ENCODE peak calls at places on chromosomes 7 and 10, in seven cellular contexts. One of them, this sample, is unnamed. For H3K9me3, the result is how much of the 10 kb centered on the place peaks cover.

GRCh38 chr10:76333801-76334200 is 902.4 kb downstream of the LRMDA start:
- DNase-seq in A549: no peak
- DNase-seq in stomach: no peak
- DNase-seq in ovary: no peak
- DNase-seq in transverse colon: no peak
- DNase-seq in HepG2: no peak
- DNase-seq in SK-N-SH: no peak
- DNase-seq in this sample: no peak

GRCh38 chr10:88209231-88209630 is 345.8 kb downstream of the PTEN start:
- DNase-seq in A549: no peak
- DNase-seq in stomach: no peak
- DNase-seq in ovary: no peak
- DNase-seq in transverse colon: no peak
- DNase-seq in HepG2: no peak
- DNase-seq in SK-N-SH: no peak
- DNase-seq in this sample: no peak

GRCh38 chr10:61153766-61154165 is 209.8 kb upstream of the RHOBTB1 start:
- DNase-seq in A549: no peak
- DNase-seq in stomach: no peak
- DNase-seq in ovary: no peak
- DNase-seq in transverse colon: no peak
- DNase-seq in HepG2: no peak
- DNase-seq in SK-N-SH: no peak
- DNase-seq in this sample: no peak

GRCh38 chr10:110977662-110978061 is 58.3 kb downstream of the SHOC2 start:
- DNase-seq in A549: no peak
- DNase-seq in stomach: no peak
- DNase-seq in ovary: no peak
- DNase-seq in transverse colon: no peak
- DNase-seq in HepG2: no peak
- DNase-seq in SK-N-SH: no peak
- DNase-seq in this sample: no peak

GRCh38 chr10:32000937-32001336 is 55.3 kb downstream of the KIF5B start:
- DNase-seq in A549: no peak
- DNase-seq in stomach: no peak
- DNase-seq in ovary: no peak
- DNase-seq in transverse colon: no peak
- DNase-seq in HepG2: no peak
- DNase-seq in SK-N-SH: no peak
- DNase-seq in this sample: no peak

GRCh38 chr7:13979671-13980438 is 9.6 kb downstream of the ETV1 start:
- DNase-seq in A549: no peak
- DNase-seq in stomach: no peak
- DNase-seq in ovary: no peak
- DNase-seq in transverse colon: no peak
- DNase-seq in HepG2: no peak
- DNase-seq in SK-N-SH: no peak
- DNase-seq in this sample: no peak

GRCh38 chr7:132656846-132657776 is 80.8 kb upstream of the PLXNA4 start:
- DNase-seq in A549: peak
- DNase-seq in stomach: no peak
- DNase-seq in ovary: no peak
- DNase-seq in transverse colon: no peak
- DNase-seq in HepG2: no peak
- DNase-seq in SK-N-SH: peak
- DNase-seq in this sample: no peak

GRCh38 chr10:101063162-101063525 is 1.4 kb downstream of the KAZALD1 start:
- DNase-seq in A549: no peak
- DNase-seq in stomach: no peak
- DNase-seq in ovary: no peak
- DNase-seq in transverse colon: no peak
- DNase-seq in HepG2: no peak
- DNase-seq in SK-N-SH: no peak
- DNase-seq in this sample: no peak

GRCh38 chr7:36760856-36761762 is 36.8 kb upstream of the AOAH start:
- DNase-seq in A549: no peak
- DNase-seq in stomach: no peak
- DNase-seq in ovary: no peak
- DNase-seq in transverse colon: no peak
- DNase-seq in HepG2: peak
- DNase-seq in SK-N-SH: no peak
- DNase-seq in this sample: no peak

GRCh38 chr10:29420744-29421143 is 131.9 kb downstream of the LYZL1 start:
- DNase-seq in A549: no peak
- DNase-seq in stomach: no peak
- DNase-seq in ovary: no peak
- DNase-seq in transverse colon: no peak
- DNase-seq in HepG2: no peak
- DNase-seq in SK-N-SH: no peak
- DNase-seq in this sample: no peak

GRCh38 chr7:30852744-30853288 is 58.8 kb upstream of the AQP1 start:
- DNase-seq in A549: no peak
- DNase-seq in stomach: no peak
- DNase-seq in ovary: no peak
- DNase-seq in transverse colon: no peak
- DNase-seq in HepG2: no peak
- DNase-seq in SK-N-SH: no peak
- DNase-seq in this sample: no peak

GRCh38 chr10:60172363-60172990 is 217.2 kb downstream of the ANK3 start:
- DNase-seq in A549: no peak
- DNase-seq in stomach: no peak
- DNase-seq in ovary: no peak
- DNase-seq in transverse colon: no peak
- DNase-seq in HepG2: no peak
- DNase-seq in SK-N-SH: no peak
- DNase-seq in this sample: no peak

GRCh38 chr7:56218510-56218909 is 102.3 kb upstream of the NUPR2 start:
- DNase-seq in A549: no peak
- DNase-seq in stomach: no peak
- DNase-seq in ovary: no peak
- DNase-seq in transverse colon: no peak
- DNase-seq in HepG2: no peak
- DNase-seq in SK-N-SH: no peak
- DNase-seq in this sample: no peak

GRCh38 chr7:29987083-29987482 is 2.5 kb downstream of the SCRN1 start:
- DNase-seq in A549: peak
- DNase-seq in stomach: no peak
- DNase-seq in ovary: no peak
- DNase-seq in transverse colon: no peak
- DNase-seq in HepG2: peak
- DNase-seq in SK-N-SH: no peak
- DNase-seq in this sample: no peak

GRCh38 chr7:116339564-116339963 is 129.2 kb downstream of the TES start:
- DNase-seq in A549: no peak
- DNase-seq in stomach: no peak
- DNase-seq in ovary: no peak
- DNase-seq in transverse colon: no peak
- DNase-seq in HepG2: peak
- DNase-seq in SK-N-SH: no peak
- DNase-seq in this sample: no peak

GRCh38 chr7:120273476-120273975 is 551 bp downstream of the KCND2 start:
- DNase-seq in A549: peak
- DNase-seq in stomach: no peak
- DNase-seq in ovary: peak
- DNase-seq in transverse colon: no peak
- DNase-seq in HepG2: peak
- DNase-seq in SK-N-SH: peak
- DNase-seq in this sample: no peak

GRCh38 chr10:129513312-129513711 is 46.3 kb downstream of the MGMT start:
- DNase-seq in A549: no peak
- DNase-seq in stomach: no peak
- DNase-seq in ovary: no peak
- DNase-seq in transverse colon: no peak
- DNase-seq in HepG2: no peak
- DNase-seq in SK-N-SH: no peak
- DNase-seq in this sample: no peak

GRCh38 chr10:78339251-78339650 is 305.6 kb downstream of the RPS24 start:
- DNase-seq in A549: no peak
- DNase-seq in stomach: peak
- DNase-seq in ovary: peak
- DNase-seq in transverse colon: no peak
- DNase-seq in HepG2: no peak
- DNase-seq in SK-N-SH: no peak
- DNase-seq in this sample: peak

GRCh38 chr10:88386878-88387773 is 196.0 kb downstream of the RNLS start:
- DNase-seq in A549: peak
- DNase-seq in stomach: no peak
- DNase-seq in ovary: peak
- DNase-seq in transverse colon: peak
- DNase-seq in HepG2: peak
- DNase-seq in SK-N-SH: peak
- DNase-seq in this sample: no peak

GRCh38 chr10:11617233-11617632 is 5.8 kb upstream of the USP6NL start:
- DNase-seq in A549: no peak
- DNase-seq in stomach: no peak
- DNase-seq in ovary: no peak
- DNase-seq in transverse colon: no peak
- DNase-seq in HepG2: no peak
- DNase-seq in SK-N-SH: no peak
- DNase-seq in this sample: no peak

GRCh38 chr7:100875356-100875751 is 451 bp downstream of the SRRT start:
- DNase-seq in A549: no peak
- DNase-seq in stomach: no peak
- DNase-seq in ovary: no peak
- DNase-seq in transverse colon: no peak
- DNase-seq in HepG2: peak
- DNase-seq in SK-N-SH: peak
- DNase-seq in this sample: no peak

GRCh38 chr10:120732643-120733313 is 118.4 kb upstream of the WDR11 start:
- DNase-seq in A549: no peak
- DNase-seq in stomach: no peak
- DNase-seq in ovary: no peak
- DNase-seq in transverse colon: no peak
- DNase-seq in HepG2: no peak
- DNase-seq in SK-N-SH: no peak
- DNase-seq in this sample: no peak

GRCh38 chr7:135940077-135941075 is 36.8 kb downstream of the MTPN start:
- DNase-seq in A549: no peak
- DNase-seq in stomach: no peak
- DNase-seq in ovary: no peak
- DNase-seq in transverse colon: no peak
- DNase-seq in HepG2: no peak
- DNase-seq in SK-N-SH: no peak
- DNase-seq in this sample: no peak

GRCh38 chr10:42598249-42598873 is 40.0 kb downstream of the ZNF33B start:
- DNase-seq in A549: no peak
- DNase-seq in stomach: no peak
- DNase-seq in ovary: no peak
- DNase-seq in transverse colon: no peak
- DNase-seq in HepG2: no peak
- DNase-seq in SK-N-SH: no peak
- DNase-seq in this sample: no peak
- H3K9me3 ChIP-seq in A549: half or more
- H3K9me3 ChIP-seq in stomach: under half
- H3K9me3 ChIP-seq in ovary: under half
- H3K9me3 ChIP-seq in transverse colon: under half
- H3K9me3 ChIP-seq in HepG2: under half
- H3K9me3 ChIP-seq in SK-N-SH: under half
- H3K9me3 ChIP-seq in this sample: under half

DNA sequence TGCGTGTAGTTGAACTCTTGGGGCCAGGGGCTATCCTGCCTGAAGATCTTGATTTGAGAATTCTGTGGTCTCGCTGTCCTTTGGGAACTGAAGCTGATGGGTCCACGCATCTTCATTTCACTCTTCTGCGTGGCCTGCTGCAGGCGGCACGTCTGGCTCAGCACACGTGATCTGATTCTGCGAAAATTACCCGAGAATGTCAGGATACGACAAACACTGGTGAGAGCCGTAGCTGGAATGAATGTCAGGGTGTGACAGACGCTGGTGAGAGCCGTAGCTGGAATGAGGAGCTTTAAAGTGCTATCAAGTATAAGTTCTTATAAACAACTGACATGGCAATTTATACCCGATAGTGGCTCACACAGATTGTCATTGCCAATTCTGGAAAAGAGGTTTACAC is 44.6 kb upstream of the CFAP46 start:
- DNase-seq in A549: no peak
- DNase-seq in stomach: no peak
- DNase-seq in ovary: no peak
- DNase-seq in transverse colon: no peak
- DNase-seq in HepG2: no peak
- DNase-seq in SK-N-SH: no peak
- DNase-seq in this sample: no peak
- TF ChIP-seq EP300 in A549: no peak
- TF ChIP-seq EP300 in stomach: no peak
- TF ChIP-seq EP300 in ovary: no peak
- TF ChIP-seq EP300 in transverse colon: no peak
- TF ChIP-seq EP300 in HepG2: no peak
- TF ChIP-seq EP300 in SK-N-SH: no peak
- TF ChIP-seq EP300 in this sample: no peak

GRCh38 chr7:154875297-154875696 is 127.6 kb downstream of the PAXIP1 start:
- DNase-seq in A549: no peak
- DNase-seq in stomach: no peak
- DNase-seq in ovary: no peak
- DNase-seq in transverse colon: no peak
- DNase-seq in HepG2: no peak
- DNase-seq in SK-N-SH: no peak
- DNase-seq in this sample: no peak

GRCh38 chr7:154872811-154873570 is 129.9 kb downstream of the PAXIP1 start:
- DNase-seq in A549: no peak
- DNase-seq in stomach: no peak
- DNase-seq in ovary: no peak
- DNase-seq in transverse colon: no peak
- DNase-seq in HepG2: no peak
- DNase-seq in SK-N-SH: no peak
- DNase-seq in this sample: no peak

GRCh38 chr7:154873722-154874121 is 129.2 kb downstream of the PAXIP1 start:
- DNase-seq in A549: no peak
- DNase-seq in stomach: no peak
- DNase-seq in ovary: no peak
- DNase-seq in transverse colon: no peak
- DNase-seq in HepG2: no peak
- DNase-seq in SK-N-SH: no peak
- DNase-seq in this sample: no peak

GRCh38 chr7:154871928-154872750 is 130.8 kb downstream of the PAXIP1 start:
- DNase-seq in A549: no peak
- DNase-seq in stomach: no peak
- DNase-seq in ovary: no peak
- DNase-seq in transverse colon: no peak
- DNase-seq in HepG2: no peak
- DNase-seq in SK-N-SH: peak
- DNase-seq in this sample: no peak

GRCh38 chr7:154874409-154875113 is 128.4 kb downstream of the PAXIP1 start:
- DNase-seq in A549: no peak
- DNase-seq in stomach: no peak
- DNase-seq in ovary: no peak
- DNase-seq in transverse colon: no peak
- DNase-seq in HepG2: no peak
- DNase-seq in SK-N-SH: no peak
- DNase-seq in this sample: no peak
- H3K9me3 ChIP-seq in A549: under half
- H3K9me3 ChIP-seq in stomach: under half
- H3K9me3 ChIP-seq in ovary: under half
- H3K9me3 ChIP-seq in transverse colon: under half
- H3K9me3 ChIP-seq in HepG2: under half
- H3K9me3 ChIP-seq in SK-N-SH: under half
- H3K9me3 ChIP-seq in this sample: under half

DNA sequence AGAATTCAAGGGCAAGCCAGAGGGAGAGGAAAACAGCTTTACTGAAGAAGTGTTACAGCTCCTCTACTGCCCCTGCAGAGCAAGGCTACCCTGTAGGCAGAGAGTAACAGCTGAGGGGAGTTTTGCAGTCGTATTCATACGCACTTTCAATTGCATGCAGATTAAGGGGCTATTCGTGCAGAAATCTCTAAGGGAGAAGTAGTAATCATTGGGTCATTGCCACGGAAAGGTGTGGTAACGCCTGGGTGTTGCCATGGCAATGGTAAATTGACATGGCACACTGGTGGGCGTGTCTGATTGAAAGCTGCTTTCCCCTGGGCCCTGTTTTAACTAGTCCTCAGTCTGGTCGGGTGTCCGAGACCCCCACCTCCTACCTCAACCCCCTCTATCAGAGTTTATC is 227.2 kb downstream of the NSUN6 start:
- DNase-seq in A549: no peak
- DNase-seq in stomach: no peak
- DNase-seq in ovary: no peak
- DNase-seq in transverse colon: no peak
- DNase-seq in HepG2: no peak
- DNase-seq in SK-N-SH: no peak
- DNase-seq in this sample: no peak
- TF ChIP-seq EP300 in A549: no peak
- TF ChIP-seq EP300 in stomach: no peak
- TF ChIP-seq EP300 in ovary: no peak
- TF ChIP-seq EP300 in transverse colon: no peak
- TF ChIP-seq EP300 in HepG2: no peak
- TF ChIP-seq EP300 in SK-N-SH: no peak
- TF ChIP-seq EP300 in this sample: no peak

This sample was measured in suprapubic skin.